ENCODE peak calls at places on chromosomes 4 and X, in ten cellular contexts. J is tibial nerve; U is immature natural killer cell; E is GM20000; X is naive B cell; Q is T-helper 9 cell; Y is cardiac fibroblast; N is T47D; B is H7; L is stimulated activated CD4-positive, alpha-beta T cell treated with anti-CD3 and anti-CD28 coated beads, Interleukin-15, amount 100 ng/mL, for 1 hour. A is an unnamed sample.

GRCh38 chr4:82886145-82886942 is 4.6 kb downstream of the SEC31A start:
- DNase-seq in J (no peak), U (no peak), E (no peak), X (no peak), Q (no peak), Y (no peak), N (no peak), B (no peak), L (no peak), A (no peak)

GRCh38 chrX:43279341-43279808 is 376.7 kb upstream of the MAOA start:
- DNase-seq in J (no peak), U (no peak), E (no peak), X (no peak), Q (no peak), Y (no peak), N (no peak), B (no peak), L (no peak), A (no peak)

GRCh38 chr4:117793786-117794369 is 240.4 kb upstream of the NDST3 start:
- DNase-seq in J (no peak), U (no peak), E (no peak), X (no peak), Q (no peak), Y (no peak), N (no peak), B (no peak), L (no peak), A (no peak)

GRCh38 chr4:88522702-88523324 is 763 bp downstream of the PYURF start:
- DNase-seq in J (no peak), U (peak; percentile 21), E (peak; percentile 35), X (peak; percentile 18), Q (peak; percentile 9), Y (peak; percentile 43), N (peak; percentile 44), B (no peak), L (peak; percentile 16), A (no peak)

GRCh38 chr4:137635596-137635995 is 103.3 kb upstream of the PCDH18 start:
- DNase-seq in J (no peak), U (no peak), E (no peak), X (no peak), Q (no peak), Y (peak; percentile 50), N (no peak), B (no peak), L (no peak), A (no peak)

GRCh38 chr4:5067908-5068307 is 16.6 kb downstream of the STK32B start:
- DNase-seq in J (no peak), U (no peak), E (no peak), X (no peak), Q (no peak), Y (no peak), N (no peak), B (no peak), L (no peak), A (no peak)

GRCh38 chrX:75642811-75643361 is 120.0 kb upstream of the ZDHHC15 start:
- DNase-seq in J (no peak), U (no peak), E (no peak), X (no peak), Q (no peak), Y (no peak), N (no peak), B (no peak), L (no peak), A (no peak)

GRCh38 chr4:157315968-157316367 is 95.4 kb downstream of the GRIA2 start:
- DNase-seq in J (no peak), U (no peak), E (no peak), X (no peak), Q (no peak), Y (peak; percentile 10), N (no peak), B (no peak), L (no peak), A (no peak)

GRCh38 chr4:142809559-142809958 is 36.5 kb downstream of the INPP4B start:
- DNase-seq in J (no peak), U (no peak), E (no peak), X (no peak), Q (no peak), Y (no peak), N (no peak), B (no peak), L (no peak), A (peak; percentile 18)

GRCh38 chrX:100964362-100964761 is 5.1 kb upstream of the ARL13A start:
- DNase-seq in J (no peak), U (no peak), E (no peak), X (no peak), Q (no peak), Y (no peak), N (no peak), B (no peak), L (no peak), A (no peak)

GRCh38 chrX:70613295-70613694 is 168.7 kb downstream of the DLG3 start:
- DNase-seq in J (no peak), U (no peak), E (no peak), X (no peak), Q (no peak), Y (peak; percentile 6), N (no peak), B (no peak), L (no peak), A (no peak)

GRCh38 chr4:167903291-167903721 is 189.0 kb upstream of the ANXA10 start:
- DNase-seq in J (no peak), U (no peak), E (no peak), X (no peak), Q (no peak), Y (peak; percentile 86), N (no peak), B (no peak), L (no peak), A (peak; percentile 28)

GRCh38 chrX:68462197-68462596 is 28.9 kb upstream of the OPHN1 start:
- DNase-seq in J (no peak), U (no peak), E (no peak), X (no peak), Q (no peak), Y (peak; percentile 59), N (peak; percentile 70), B (no peak), L (no peak), A (no peak)

GRCh38 chrX:45824471-45824870 is 623.8 kb upstream of the DIPK2B start:
- DNase-seq in J (no peak), U (no peak), E (no peak), X (no peak), Q (no peak), Y (peak; percentile 96), N (peak; percentile 71), B (peak; percentile 19), L (peak; percentile 28), A (peak; percentile 84)

GRCh38 chrX:71532078-71532752 is 689 bp upstream of the OGT start:
- DNase-seq in J (no peak), U (peak; percentile 76), E (no peak), X (peak; percentile 46), Q (peak; percentile 50), Y (peak; percentile 71), N (peak; percentile 11), B (no peak), L (no peak), A (no peak)

GRCh38 chr4:185582651-185583400 is 47.5 kb upstream of the PDLIM3 start:
- DNase-seq in J (no peak), U (no peak), E (no peak), X (no peak), Q (no peak), Y (no peak), N (no peak), B (no peak), L (no peak), A (no peak)

GRCh38 chrX:17409566-17410290 is 34.7 kb downstream of the NHS start:
- DNase-seq in J (no peak), U (no peak), E (no peak), X (no peak), Q (no peak), Y (no peak), N (no peak), B (peak; percentile 13), L (no peak), A (no peak)

GRCh38 chrX:84188320-84188834 is 378 bp upstream of the RPS6KA6 start:
- DNase-seq in J (no peak), U (no peak), E (no peak), X (no peak), Q (no peak), Y (peak; percentile 39), N (peak; percentile 55), B (peak; percentile 57), L (no peak), A (no peak)

GRCh38 chrX:11541510-11541909 is 124.2 kb downstream of the ARHGAP6 start:
- DNase-seq in J (no peak), U (no peak), E (no peak), X (no peak), Q (no peak), Y (no peak), N (no peak), B (no peak), L (no peak), A (no peak)

GRCh38 chrX:108699368-108699767 is 37.0 kb downstream of the IRS4 start:
- DNase-seq in J (no peak), U (no peak), E (peak; percentile 2), X (no peak), Q (no peak), Y (peak; percentile 44), N (peak; percentile 58), B (peak; percentile 14), L (no peak), A (peak; percentile 13)

GRCh38 chr4:175635513-175635912 is 176.6 kb downstream of the GPM6A start:
- DNase-seq in J (no peak), U (no peak), E (no peak), X (no peak), Q (no peak), Y (no peak), N (no peak), B (no peak), L (no peak), A (no peak)

GRCh38 chr4:81207793-81208192 is 7.2 kb downstream of the PRKG2 start:
- DNase-seq in J (no peak), U (no peak), E (no peak), X (no peak), Q (no peak), Y (peak; percentile 89), N (no peak), B (no peak), L (no peak), A (peak; percentile 65)

GRCh38 chr4:150379454-150379853 is 202.5 kb upstream of the MAB21L2 start:
- DNase-seq in J (no peak), U (no peak), E (no peak), X (no peak), Q (no peak), Y (peak; percentile 88), N (no peak), B (no peak), L (no peak), A (peak; percentile 37)

GRCh38 chrX:43860646-43861370 is 21.4 kb downstream of the MAOB start:
- DNase-seq in J (no peak), U (no peak), E (no peak), X (no peak), Q (no peak), Y (peak; percentile 64), N (peak; percentile 81), B (no peak), L (no peak), A (no peak)